ENCODE peak calls at places on chromosomes 3 and 15, in seven cellular contexts. Q, J, Y, S, N, H and V are unnamed samples.

GRCh38 chr3:53815651-53816050 is 30.6 kb downstream of the CHDH start:
- DNase-seq in Q (no peak), J (no peak), Y (no peak), S (no peak), N (no peak), H (no peak), V (no peak)

GRCh38 chr3:144361002-144361401 is 389.4 kb downstream of the DIPK2A start:
- DNase-seq in Q (no peak), J (no peak), Y (peak), S (no peak), N (no peak), H (no peak), V (no peak)

GRCh38 chr15:92101706-92102434 is 248.4 kb downstream of the SLCO3A1 start:
- DNase-seq in Q (no peak), J (no peak), Y (no peak), S (no peak), N (no peak), H (no peak), V (no peak)

GRCh38 chr3:129535075-129535474 is 6.6 kb downstream of the RHO start:
- DNase-seq in Q (no peak), J (no peak), Y (no peak), S (no peak), N (no peak), H (no peak), V (no peak)

GRCh38 chr15:57327985-57328471 is 48.3 kb upstream of the CGNL1 start:
- DNase-seq in Q (no peak), J (peak), Y (peak), S (no peak), N (peak), H (no peak), V (no peak)

GRCh38 chr3:117439812-117440211 is 730.2 kb downstream of the TUSC7 start:
- DNase-seq in Q (no peak), J (no peak), Y (peak), S (no peak), N (no peak), H (no peak), V (no peak)

GRCh38 chr3:56702487-56703315 is 19.6 kb upstream of the TASOR start:
- DNase-seq in Q (no peak), J (peak), Y (peak), S (no peak), N (peak), H (peak), V (peak)

GRCh38 chr3:113545594-113545993 is 13.2 kb downstream of the SIDT1 start:
- DNase-seq in Q (no peak), J (no peak), Y (no peak), S (no peak), N (no peak), H (no peak), V (no peak)

GRCh38 chr3:108008106-108008505 is 82.7 kb downstream of the CD47 start:
- DNase-seq in Q (no peak), J (no peak), Y (no peak), S (no peak), N (no peak), H (no peak), V (no peak)

GRCh38 chr3:84759361-84759760 is 199.4 kb upstream of the CADM2 start:
- DNase-seq in Q (no peak), J (no peak), Y (no peak), S (no peak), N (no peak), H (no peak), V (no peak)
- TF ChIP-seq CTCF in Q (no peak), J (no peak), Y (no peak), S (no peak), N (no peak), H (no peak), V (no peak)

DNA sequence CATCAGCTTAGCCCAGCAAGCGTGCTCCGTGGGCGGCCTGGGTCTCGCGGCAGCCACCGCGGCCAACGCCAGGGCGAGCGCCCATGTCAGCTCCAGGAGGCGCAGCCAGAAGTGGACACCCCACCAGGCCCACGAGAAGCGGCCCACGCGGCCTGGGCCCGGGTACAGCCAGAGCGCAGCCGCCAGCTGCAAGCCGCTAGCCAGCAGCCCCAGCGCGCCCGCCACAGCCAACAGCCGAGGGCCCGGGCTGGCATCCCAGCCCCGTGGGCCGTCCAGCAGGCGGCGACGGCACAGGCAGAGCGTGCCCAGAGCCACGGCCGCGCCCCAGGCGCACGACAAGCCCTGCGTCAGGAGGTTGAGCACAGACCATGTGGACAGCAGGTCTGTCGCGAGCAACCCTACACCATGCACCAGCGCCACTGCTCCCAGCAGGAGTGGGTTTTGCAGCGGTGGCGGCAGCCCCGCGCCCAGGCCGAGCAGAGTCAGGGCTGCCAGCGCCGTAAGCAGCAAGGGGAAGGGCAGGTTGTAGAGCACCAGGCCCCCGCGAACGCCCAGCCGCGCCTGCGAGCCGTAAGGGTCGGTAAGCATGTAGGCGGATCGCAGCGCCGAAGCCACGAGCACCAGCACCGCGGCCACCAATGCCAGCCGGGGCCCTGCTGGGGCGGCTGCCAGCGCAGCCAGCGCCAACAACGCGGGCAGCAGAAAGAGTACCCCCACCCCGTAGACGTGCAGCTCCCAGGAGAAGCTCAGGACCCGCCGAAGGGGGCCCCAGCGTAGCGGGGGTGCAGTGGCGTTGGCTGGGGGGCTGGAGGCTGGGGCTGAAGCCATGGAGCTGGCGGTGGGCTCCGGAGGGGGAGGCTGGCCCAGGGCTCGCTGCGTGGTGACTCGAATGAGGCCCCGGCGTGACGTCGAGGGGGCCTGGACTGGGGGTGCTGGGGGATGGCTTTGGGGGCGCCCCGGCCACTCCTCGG is 4.9 kb downstream of the PRRT3 start:
- DNase-seq in Q (peak), J (no peak), Y (peak), S (peak), N (peak), H (peak), V (peak)
- TF ChIP-seq CTCF in Q (peak), J (peak), Y (peak), S (peak), N (peak), H (peak), V (no peak)

DNA sequence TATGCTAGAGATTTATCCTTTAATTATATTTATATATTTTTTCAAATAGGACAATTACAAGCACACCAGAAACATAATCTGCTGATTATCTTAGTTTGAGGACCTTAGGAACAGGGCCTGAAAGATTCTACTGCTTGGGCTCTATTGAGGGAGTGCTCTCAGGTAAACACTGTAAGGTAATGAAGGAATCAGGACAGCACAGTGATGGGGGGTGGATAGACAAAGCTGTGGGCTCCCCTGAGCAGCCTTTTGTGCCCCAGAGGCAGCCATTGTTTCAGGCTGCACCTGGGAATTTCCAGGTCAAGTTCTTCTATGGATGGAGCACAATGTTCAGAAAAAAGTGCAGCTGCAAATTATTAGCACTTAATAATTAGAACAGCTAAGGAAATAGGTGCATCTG is 848.0 kb upstream of the CADM2 start:
- DNase-seq in Q (no peak), J (no peak), Y (no peak), S (no peak), N (no peak), H (no peak), V (no peak)
- TF ChIP-seq CTCF in Q (no peak), J (no peak), Y (no peak), S (no peak), N (no peak), H (no peak), V (no peak)

GRCh38 chr15:96692826-96693225 is 362.3 kb downstream of the NR2F2 start:
- DNase-seq in Q (no peak), J (no peak), Y (no peak), S (no peak), N (no peak), H (no peak), V (no peak)

GRCh38 chr15:96693515-96693914 is 363.0 kb downstream of the NR2F2 start:
- DNase-seq in Q (no peak), J (no peak), Y (no peak), S (no peak), N (no peak), H (no peak), V (no peak)

GRCh38 chr15:96687388-96688107 is 357.0 kb downstream of the NR2F2 start:
- DNase-seq in Q (no peak), J (no peak), Y (no peak), S (no peak), N (no peak), H (no peak), V (no peak)
- TF ChIP-seq CTCF in Q (no peak), J (no peak), Y (no peak), S (no peak), N (no peak), H (no peak), V (no peak)

GRCh38 chr15:66700802-66701421 is 1.1 kb upstream of the SMAD6 start:
- DNase-seq in Q (peak), J (peak), Y (peak), S (peak), N (peak), H (peak), V (peak)
- TF ChIP-seq CTCF in Q (no peak), J (no peak), Y (no peak), S (no peak), N (no peak), H (no peak), V (no peak)

GRCh38 chr3:131750256-131750655 is 247.5 kb upstream of the MRPL3 start:
- DNase-seq in Q (no peak), J (no peak), Y (no peak), S (no peak), N (no peak), H (no peak), V (no peak)
- TF ChIP-seq CTCF in Q (no peak), J (no peak), Y (no peak), S (no peak), N (peak), H (no peak), V (no peak)

GRCh38 chr15:45089712-45090373 is 24.1 kb downstream of the DUOX2 start:
- DNase-seq in Q (no peak), J (no peak), Y (no peak), S (no peak), N (no peak), H (no peak), V (no peak)

GRCh38 chr15:45088801-45089711 is 24.9 kb downstream of the DUOX2 start:
- DNase-seq in Q (no peak), J (no peak), Y (no peak), S (no peak), N (no peak), H (no peak), V (no peak)

GRCh38 chr15:45087513-45087912 is 26.5 kb downstream of the DUOX2 start:
- DNase-seq in Q (no peak), J (no peak), Y (no peak), S (no peak), N (no peak), H (no peak), V (no peak)

GRCh38 chr15:45083223-45083622 is 30.7 kb downstream of the DUOX2 start:
- DNase-seq in Q (no peak), J (no peak), Y (no peak), S (no peak), N (no peak), H (no peak), V (no peak)

DNA sequence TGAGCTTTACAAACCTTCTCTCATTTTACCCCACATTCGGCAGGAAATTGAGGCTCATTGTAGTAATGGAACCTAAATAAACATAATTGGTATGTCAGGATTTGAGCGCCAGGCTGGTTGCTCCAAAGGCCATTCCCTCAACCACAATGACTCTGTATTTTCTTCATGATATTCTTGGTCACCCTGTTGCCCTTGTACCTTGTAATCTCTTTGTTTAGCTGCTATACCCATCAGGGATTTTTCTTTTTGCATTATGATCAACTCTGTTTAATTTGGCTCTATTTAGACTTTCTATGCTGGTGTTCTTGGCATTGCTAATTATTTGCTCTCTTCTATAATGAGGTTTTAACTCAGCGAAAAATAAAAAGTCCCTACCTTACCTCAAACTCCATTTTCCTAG is 29.8 kb downstream of the DUOX2 start:
- DNase-seq in Q (no peak), J (no peak), Y (no peak), S (no peak), N (no peak), H (no peak), V (no peak)
- TF ChIP-seq CTCF in Q (no peak), J (no peak), Y (no peak), S (no peak), N (no peak), H (no peak), V (no peak)

GRCh38 chr3:125045965-125046364 is 9.8 kb downstream of the HEG1 start:
- DNase-seq in Q (no peak), J (no peak), Y (peak), S (no peak), N (peak), H (no peak), V (no peak)
- TF ChIP-seq CTCF in Q (no peak), J (peak), Y (peak), S (no peak), N (peak), H (no peak), V (no peak)

DNA sequence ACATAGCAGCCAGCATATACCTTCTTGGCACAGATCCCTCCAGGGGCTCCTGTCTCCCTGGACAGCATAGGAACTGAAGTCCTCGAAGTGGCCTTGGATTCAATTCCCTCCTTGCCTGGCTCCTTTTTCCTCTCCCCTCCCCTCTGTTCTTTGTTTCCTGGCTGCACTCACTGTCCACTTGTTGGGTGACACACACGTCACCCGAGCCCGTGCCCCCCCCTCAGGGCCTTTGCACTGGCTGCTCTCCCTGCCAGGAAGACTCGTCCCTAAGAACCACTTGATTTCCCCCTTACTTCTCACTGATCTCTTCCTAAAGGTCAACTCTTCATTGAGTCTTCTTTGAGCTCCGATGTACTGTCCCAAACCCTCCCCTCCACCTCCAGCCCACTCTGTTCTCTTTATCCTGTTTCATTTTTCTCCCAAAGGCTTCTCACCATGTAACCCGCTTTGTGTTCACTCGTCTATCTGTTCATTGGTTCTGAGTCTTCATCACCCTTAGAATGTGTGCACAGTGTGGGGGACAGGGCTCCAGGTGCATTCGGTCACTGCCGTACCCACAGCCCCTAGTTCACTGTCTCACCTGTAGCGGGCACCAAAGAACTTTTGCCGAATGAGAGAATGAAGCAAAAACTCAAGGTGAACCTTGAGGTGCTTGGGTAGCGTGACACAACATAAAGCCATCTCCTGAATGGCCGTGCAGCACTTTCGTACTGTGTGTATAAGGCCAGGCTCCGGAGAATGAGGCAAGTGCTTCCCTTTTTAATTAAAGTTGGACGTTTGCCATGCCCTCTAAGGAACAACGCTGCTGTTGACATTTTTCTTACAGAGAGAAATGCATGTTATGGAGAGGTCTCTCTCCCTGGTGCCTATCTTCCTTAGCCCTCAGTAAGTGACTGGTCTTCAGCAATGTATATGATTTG is 74.0 kb downstream of the CHRNA7 start:
- DNase-seq in Q (no peak), J (no peak), Y (no peak), S (peak), N (no peak), H (no peak), V (no peak)
- TF ChIP-seq CTCF in Q (no peak), J (no peak), Y (no peak), S (no peak), N (no peak), H (no peak), V (no peak)